ENCODE peak calls at places on chromosomes 12 and 14, in four cellular contexts. E, T, R and L are unnamed samples. For H3K36me3, the result is how much of the 10 kb centered on the place peaks cover.

GRCh38 chr14:104436741-104437701 is 142.5 kb upstream of the C14orf180 start:
- DNase-seq in R (no peak), E (no peak), T (no peak), L (peak)

GRCh38 chr14:41749425-41749824 is 142.7 kb downstream of the LRFN5 start:
- DNase-seq in R (no peak), T (peak), E (no peak), L (no peak)

GRCh38 chr12:106914796-106915634 is 40.7 kb upstream of the TMEM263 start:
- DNase-seq in T (no peak), E (no peak), R (no peak), L (no peak)

GRCh38 chr12:11765817-11766794 is 116.6 kb downstream of the ETV6 start:
- DNase-seq in R (no peak), T (no peak), E (no peak), L (peak)

GRCh38 chr12:124779161-124780141 is 84.2 kb downstream of the SCARB1 start:
- DNase-seq in R (no peak), E (no peak), T (no peak), L (no peak)

GRCh38 chr14:103629503-103630121 is 601 bp downstream of the KLC1 start:
- DNase-seq in E (no peak), R (no peak), T (no peak), L (no peak)

GRCh38 chr14:31568671-31569070 is 7.5 kb downstream of the NUBPL start:
- DNase-seq in T (no peak), E (no peak), R (no peak), L (no peak)

GRCh38 chr14:98798099-98798498 is 473.9 kb downstream of the BCL11B start:
- DNase-seq in E (no peak), T (no peak), R (no peak), L (no peak)

GRCh38 chr14:25349269-25349668 is 299.3 kb upstream of the STXBP6 start:
- DNase-seq in E (no peak), T (no peak), R (no peak), L (no peak)

GRCh38 chr12:89320735-89321134 is 31.6 kb downstream of the DUSP6 start:
- DNase-seq in E (no peak), R (no peak), T (no peak), L (no peak)

GRCh38 chr14:93042968-93043940 is 72.5 kb downstream of the ITPK1 start:
- DNase-seq in R (peak), E (no peak), T (peak), L (no peak)

GRCh38 chr12:90253674-90254181 is 545.1 kb upstream of the ATP2B1 start:
- DNase-seq in R (peak), T (peak), E (peak), L (peak)

GRCh38 chr12:6273931-6274687 is 36.4 kb upstream of the PLEKHG6 start:
- DNase-seq in T (no peak), E (no peak), R (no peak), L (no peak)

GRCh38 chr14:98576463-98576862 is 695.5 kb downstream of the BCL11B start:
- DNase-seq in E (no peak), T (no peak), R (no peak), L (no peak)

GRCh38 chr12:45762185-45763110 is 32.9 kb downstream of the ARID2 start:
- DNase-seq in T (peak), E (no peak), R (peak), L (no peak)

GRCh38 chr12:52352951-52353350 is 14.3 kb downstream of the KRT85 start:
- DNase-seq in T (no peak), R (no peak), E (no peak), L (peak)

GRCh38 chr14:94441531-94442205 is 10.9 kb downstream of the SERPINA11 start:
- DNase-seq in E (no peak), R (no peak), T (no peak), L (no peak)

GRCh38 chr12:104315326-104316224 is 12.0 kb downstream of the EID3 start:
- DNase-seq in E (no peak), T (no peak), R (no peak), L (no peak)
- H3K36me3 ChIP-seq in E (under half), T (half or more), R (under half), L (half or more)

DNA sequence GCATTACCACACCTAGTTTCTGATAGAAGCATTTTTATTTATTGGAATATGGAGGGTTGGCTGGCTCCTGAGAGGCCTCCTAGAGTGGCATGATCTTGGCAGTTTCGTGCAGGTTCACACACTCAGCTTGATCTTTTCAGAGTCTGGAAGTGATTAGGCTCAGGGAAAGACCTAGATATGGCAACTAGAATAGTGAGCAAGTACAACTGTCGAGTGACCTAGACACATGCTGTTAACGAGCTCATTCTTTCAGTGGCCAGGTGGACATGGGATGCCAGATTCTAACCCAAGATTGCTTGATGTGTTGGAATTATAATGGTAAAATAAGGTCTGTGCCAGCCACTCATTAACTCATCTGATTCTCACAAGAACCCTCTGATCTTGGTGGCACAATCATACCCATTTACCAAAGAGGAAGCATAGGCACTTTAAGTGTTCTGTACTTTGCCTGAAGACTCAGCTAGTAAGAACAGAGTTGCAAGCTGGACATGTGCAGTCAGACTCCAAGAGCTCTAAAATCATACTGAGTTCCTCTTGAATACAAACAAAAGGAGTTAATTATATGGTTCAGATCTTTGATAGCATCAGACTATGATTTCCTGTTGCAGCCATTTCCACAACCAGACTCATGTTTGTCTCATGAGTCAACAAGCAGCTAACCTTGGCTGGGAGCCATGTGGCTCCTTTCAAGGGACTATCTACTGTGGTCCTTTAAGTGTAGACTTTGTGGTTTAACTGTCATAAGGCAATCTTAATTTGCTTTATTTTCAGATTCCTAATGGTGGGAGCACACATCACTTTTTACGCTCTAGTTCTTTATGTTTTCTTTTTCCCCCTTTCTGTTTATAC is 144.2 kb downstream of the PLEKHA5 start:
- DNase-seq in T (peak), R (peak), E (no peak), L (no peak)
- H3K36me3 ChIP-seq in T (under half), R (under half), E (under half), L (under half)

DNA sequence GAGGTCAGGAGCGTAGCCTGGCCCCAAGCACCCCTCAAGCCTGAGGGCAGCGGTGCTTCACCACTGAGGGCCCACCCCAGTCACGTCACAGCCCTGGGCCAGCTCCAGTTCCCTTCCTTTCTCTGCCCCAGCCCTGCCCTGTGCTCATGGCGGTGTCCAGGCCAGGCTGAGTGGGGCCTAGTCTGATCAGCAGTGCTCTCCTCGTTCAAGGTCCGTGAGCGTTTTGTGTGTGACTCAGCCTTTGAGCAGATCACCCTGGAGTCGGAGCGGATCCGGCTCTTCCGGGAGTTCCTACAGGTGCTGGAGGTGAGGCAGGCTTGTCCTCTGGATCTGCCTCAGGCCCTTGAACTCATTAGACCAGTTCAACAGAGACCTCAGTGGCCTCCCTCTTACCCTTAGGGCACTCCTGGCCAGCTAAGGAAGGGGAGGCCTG is 19.0 kb downstream of the PRPF40B start:
- DNase-seq in E (no peak), T (no peak), R (no peak), L (no peak)
- H3K36me3 ChIP-seq in E (under half), T (under half), R (under half), L (half or more)

DNA sequence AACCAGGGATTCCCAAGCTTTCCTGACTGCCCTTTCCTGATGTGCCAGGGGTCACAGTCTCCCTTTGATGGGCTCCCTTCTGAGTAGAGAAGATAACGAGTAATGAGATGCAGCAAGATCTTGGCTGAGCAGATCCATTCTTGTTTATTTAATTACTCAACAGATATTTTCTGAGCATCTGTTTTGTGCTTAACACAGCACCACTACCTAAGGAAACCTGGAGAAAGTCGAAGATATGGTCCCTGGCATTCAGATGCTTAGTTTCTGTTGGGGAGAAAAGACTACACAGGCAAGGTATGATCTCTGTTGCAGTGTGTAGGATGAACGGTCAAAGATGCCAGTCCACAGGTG is 3.9 kb downstream of the AJUBA start:
- DNase-seq in R (no peak), E (no peak), T (no peak), L (no peak)
- H3K36me3 ChIP-seq in R (under half), E (under half), T (under half), L (under half)

DNA sequence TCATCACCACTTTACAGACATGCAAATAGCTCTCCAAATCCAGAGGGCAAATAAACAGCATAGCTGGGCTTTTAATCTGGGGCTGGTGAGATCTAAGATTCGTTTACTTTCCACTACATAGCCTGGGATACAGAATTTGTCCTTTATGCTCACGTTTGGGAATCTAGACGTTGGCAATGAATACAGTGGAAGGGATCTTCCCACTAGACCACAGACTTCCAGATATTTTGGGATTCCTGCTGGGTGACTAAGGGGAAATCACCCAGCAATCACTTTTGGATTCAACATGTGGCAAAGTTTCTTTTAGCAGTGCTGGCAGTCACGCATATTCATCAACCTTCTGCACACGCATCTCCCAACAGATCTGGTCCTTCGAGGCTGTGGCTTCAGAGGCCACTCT is 23.5 kb downstream of the APPL2 start:
- DNase-seq in T (peak), E (no peak), R (peak), L (no peak)
- H3K36me3 ChIP-seq in T (under half), E (under half), R (under half), L (under half)

GRCh38 chr12:4302881-4303280 is 18.1 kb upstream of the TIGAR start:
- DNase-seq in E (no peak), T (no peak), R (no peak), L (no peak)
- H3K36me3 ChIP-seq in E (under half), T (under half), R (under half), L (half or more)

GRCh38 chr12:13087766-13088165 is 15.7 kb downstream of the GSG1 start:
- DNase-seq in E (no peak), R (no peak), T (no peak), L (no peak)
- H3K36me3 ChIP-seq in E (under half), R (under half), T (under half), L (under half)

DNA sequence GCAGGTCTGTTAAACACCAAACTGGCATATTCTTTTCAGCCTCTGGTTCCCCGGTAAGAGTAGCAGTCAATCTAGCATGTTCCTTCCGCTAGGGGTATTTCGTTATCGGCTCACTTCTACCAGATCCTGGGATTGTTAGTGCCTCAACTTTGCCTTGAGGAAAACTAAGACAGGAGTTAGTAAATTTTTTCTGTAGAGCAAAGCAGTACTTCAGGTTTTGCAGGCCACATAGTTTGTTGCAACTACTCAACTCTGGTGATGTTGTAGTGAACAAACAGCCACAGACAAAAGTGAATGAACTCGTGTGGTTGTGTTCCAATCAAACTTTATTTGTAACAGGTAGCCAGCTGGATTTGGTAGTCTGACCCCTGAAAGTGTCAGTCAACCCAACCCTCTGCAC is 6.3 kb upstream of the CDH24 start:
- DNase-seq in T (no peak), E (no peak), R (no peak), L (no peak)
- H3K36me3 ChIP-seq in T (half or more), E (under half), R (under half), L (half or more)

GRCh38 chr14:70879448-70879847 is 27.8 kb upstream of the PCNX1 start:
- DNase-seq in R (no peak), E (no peak), T (no peak), L (no peak)

GRCh38 chr14:70882771-70883492 is 24.3 kb upstream of the PCNX1 start:
- DNase-seq in T (peak), E (no peak), R (no peak), L (no peak)

GRCh38 chr14:70884595-70885342 is 22.5 kb upstream of the PCNX1 start:
- DNase-seq in E (no peak), T (no peak), R (no peak), L (no peak)

GRCh38 chr14:70885343-70886014 is 21.8 kb upstream of the PCNX1 start:
- DNase-seq in E (no peak), T (no peak), R (no peak), L (no peak)

DNA sequence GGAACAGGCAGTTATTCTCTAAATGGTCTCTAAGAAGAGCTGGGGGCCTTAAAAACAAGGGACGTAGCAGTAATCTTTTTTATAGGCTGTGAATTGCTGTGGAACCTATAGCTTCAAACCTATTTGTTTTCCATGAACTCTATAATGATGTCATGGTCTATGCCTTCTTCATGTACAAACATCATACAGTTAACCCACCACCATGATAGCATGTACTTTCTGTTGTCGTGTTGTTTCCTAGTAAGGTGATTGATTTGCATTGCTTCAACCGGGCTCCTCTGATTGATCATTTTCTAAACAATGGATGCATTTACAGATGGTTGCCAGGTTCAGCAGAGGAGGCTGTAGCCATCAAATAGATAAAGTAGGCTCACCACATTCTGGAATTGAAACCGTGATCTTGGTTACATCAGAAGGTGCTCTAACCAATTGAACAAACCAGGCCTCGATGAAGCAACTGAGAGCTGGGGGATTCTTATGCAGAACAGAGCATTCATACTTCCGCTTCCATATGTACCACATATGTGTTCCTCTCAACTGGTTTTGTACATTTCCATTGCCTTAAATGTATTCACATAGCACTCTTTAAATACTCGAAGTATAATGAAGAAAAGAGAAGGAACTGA is 25.6 kb upstream of the PCNX1 start:
- DNase-seq in E (no peak), T (no peak), R (no peak), L (no peak)
- H3K36me3 ChIP-seq in E (under half), T (under half), R (under half), L (under half)